ENCODE peak calls at places on chromosome 1, in six cellular contexts. D, L, O, S, N and Q are unnamed samples.

GRCh38 chr1:244836135-244836521 is 670 bp downstream of the COX20 start:
- DNase-seq in D (no peak), L (peak), O (peak), S (no peak), N (no peak), Q (no peak)

GRCh38 chr1:27689423-27690173 is 17.6 kb upstream of the IFI6 start:
- DNase-seq in D (no peak), L (peak), O (no peak), S (no peak), N (no peak), Q (no peak)

GRCh38 chr1:8259498-8260290 is 58.2 kb upstream of the SLC45A1 start:
- DNase-seq in D (no peak), L (peak), O (peak), S (no peak), N (no peak), Q (no peak)

GRCh38 chr1:68317543-68317942 is 85.2 kb upstream of the WLS start:
- DNase-seq in D (no peak), L (no peak), O (no peak), S (no peak), N (no peak), Q (no peak)

GRCh38 chr1:68213843-68214242 is 18.5 kb downstream of the WLS start:
- DNase-seq in D (no peak), L (peak), O (no peak), S (no peak), N (no peak), Q (no peak)

GRCh38 chr1:84078108-84078823 is 65.8 kb upstream of the PRKACB start:
- DNase-seq in D (no peak), L (peak), O (peak), S (no peak), N (no peak), Q (peak)

GRCh38 chr1:235397733-235398132 is 30.5 kb downstream of the TBCE start:
- DNase-seq in D (no peak), L (peak), O (no peak), S (no peak), N (no peak), Q (no peak)

GRCh38 chr1:25572708-25573590 is 29.5 kb downstream of the LDLRAP1 start:
- DNase-seq in D (no peak), L (peak), O (peak), S (no peak), N (peak), Q (peak)

GRCh38 chr1:151371340-151371739 is 1.2 kb downstream of the SELENBP1 start:
- DNase-seq in D (no peak), L (peak), O (no peak), S (peak), N (no peak), Q (no peak)

GRCh38 chr1:20507564-20508410 is at the start of gene MUL1:
- DNase-seq in D (peak), L (peak), O (peak), S (peak), N (peak), Q (peak)